ENCODE peak calls at places on chromosomes 3 and 15, in seven cellular contexts. One of them, this sample, is unnamed.

GRCh38 chr15:90851945-90852344 is 16.4 kb upstream of the FURIN start:
- DNase-seq in A549: no peak
- DNase-seq in AG09319: no peak
- DNase-seq in RPMI7951: no peak
- DNase-seq in T-cell: no peak
- DNase-seq in RKO: no peak
- DNase-seq in GM04504: no peak
- DNase-seq in this sample: no peak

GRCh38 chr3:10192953-10193691 is 28.4 kb downstream of the IRAK2 start:
- DNase-seq in A549: peak
- DNase-seq in AG09319: peak
- DNase-seq in RPMI7951: peak
- DNase-seq in T-cell: peak
- DNase-seq in RKO: peak
- DNase-seq in GM04504: peak
- DNase-seq in this sample: peak

GRCh38 chr3:30578479-30578878 is 27.9 kb upstream of the TGFBR2 start:
- DNase-seq in A549: no peak
- DNase-seq in AG09319: peak
- DNase-seq in RPMI7951: peak
- DNase-seq in T-cell: no peak
- DNase-seq in RKO: no peak
- DNase-seq in GM04504: peak
- DNase-seq in this sample: peak

GRCh38 chr3:166283856-166284255 is 446.6 kb upstream of the BCHE start:
- DNase-seq in A549: no peak
- DNase-seq in AG09319: no peak
- DNase-seq in RPMI7951: peak
- DNase-seq in T-cell: no peak
- DNase-seq in RKO: no peak
- DNase-seq in GM04504: peak
- DNase-seq in this sample: no peak

GRCh38 chr15:72168131-72168825 is 29.3 kb downstream of the GRAMD2A start:
- DNase-seq in A549: no peak
- DNase-seq in AG09319: no peak
- DNase-seq in RPMI7951: no peak
- DNase-seq in T-cell: no peak
- DNase-seq in RKO: no peak
- DNase-seq in GM04504: no peak
- DNase-seq in this sample: peak

GRCh38 chr3:195059006-195059350 is 212.0 kb downstream of the XXYLT1 start:
- DNase-seq in A549: no peak
- DNase-seq in AG09319: no peak
- DNase-seq in RPMI7951: no peak
- DNase-seq in T-cell: no peak
- DNase-seq in RKO: no peak
- DNase-seq in GM04504: no peak
- DNase-seq in this sample: no peak

GRCh38 chr3:119697394-119697793 is 5.4 kb upstream of the CFAP91 start:
- DNase-seq in A549: no peak
- DNase-seq in AG09319: no peak
- DNase-seq in RPMI7951: no peak
- DNase-seq in T-cell: no peak
- DNase-seq in RKO: no peak
- DNase-seq in GM04504: no peak
- DNase-seq in this sample: no peak

GRCh38 chr15:55789066-55789660 is 46.2 kb upstream of the PRTG start:
- DNase-seq in A549: no peak
- DNase-seq in AG09319: no peak
- DNase-seq in RPMI7951: no peak
- DNase-seq in T-cell: peak
- DNase-seq in RKO: no peak
- DNase-seq in GM04504: no peak
- DNase-seq in this sample: peak

GRCh38 chr3:189457201-189457607 is 174.0 kb upstream of the TP63 start:
- DNase-seq in A549: no peak
- DNase-seq in AG09319: no peak
- DNase-seq in RPMI7951: peak
- DNase-seq in T-cell: no peak
- DNase-seq in RKO: no peak
- DNase-seq in GM04504: no peak
- DNase-seq in this sample: peak

GRCh38 chr3:55873523-55874254 is 386.6 kb upstream of the WNT5A start:
- DNase-seq in A549: no peak
- DNase-seq in AG09319: no peak
- DNase-seq in RPMI7951: no peak
- DNase-seq in T-cell: no peak
- DNase-seq in RKO: no peak
- DNase-seq in GM04504: no peak
- DNase-seq in this sample: no peak

GRCh38 chr3:117706037-117706436 is 996.5 kb downstream of the TUSC7 start:
- DNase-seq in A549: no peak
- DNase-seq in AG09319: peak
- DNase-seq in RPMI7951: peak
- DNase-seq in T-cell: no peak
- DNase-seq in RKO: no peak
- DNase-seq in GM04504: peak
- DNase-seq in this sample: peak

GRCh38 chr3:32442766-32443165 is 51.1 kb downstream of the CMTM7 start:
- DNase-seq in A549: no peak
- DNase-seq in AG09319: no peak
- DNase-seq in RPMI7951: no peak
- DNase-seq in T-cell: no peak
- DNase-seq in RKO: peak
- DNase-seq in GM04504: no peak
- DNase-seq in this sample: peak

GRCh38 chr3:124920718-124921117 is 13.8 kb downstream of the MUC13 start:
- DNase-seq in A549: no peak
- DNase-seq in AG09319: no peak
- DNase-seq in RPMI7951: no peak
- DNase-seq in T-cell: no peak
- DNase-seq in RKO: no peak
- DNase-seq in GM04504: no peak
- DNase-seq in this sample: no peak

GRCh38 chr3:43418601-43419272 is 132.4 kb downstream of the SNRK start:
- DNase-seq in A549: no peak
- DNase-seq in AG09319: no peak
- DNase-seq in RPMI7951: no peak
- DNase-seq in T-cell: no peak
- DNase-seq in RKO: no peak
- DNase-seq in GM04504: no peak
- DNase-seq in this sample: no peak

GRCh38 chr3:188152660-188153497 is 1.1 kb upstream of the LPP start:
- DNase-seq in A549: peak
- DNase-seq in AG09319: peak
- DNase-seq in RPMI7951: peak
- DNase-seq in T-cell: no peak
- DNase-seq in RKO: peak
- DNase-seq in GM04504: no peak
- DNase-seq in this sample: peak

GRCh38 chr3:111666041-111666735 is 71.0 kb upstream of the ZBED2 start:
- DNase-seq in A549: no peak
- DNase-seq in AG09319: no peak
- DNase-seq in RPMI7951: peak
- DNase-seq in T-cell: no peak
- DNase-seq in RKO: no peak
- DNase-seq in GM04504: no peak
- DNase-seq in this sample: peak

GRCh38 chr3:50516048-50516871 is 12.8 kb upstream of the CACNA2D2 start:
- DNase-seq in A549: no peak
- DNase-seq in AG09319: no peak
- DNase-seq in RPMI7951: no peak
- DNase-seq in T-cell: no peak
- DNase-seq in RKO: no peak
- DNase-seq in GM04504: no peak
- DNase-seq in this sample: no peak

GRCh38 chr15:67178569-67179210 is 75.8 kb downstream of the AAGAB start:
- DNase-seq in A549: no peak
- DNase-seq in AG09319: peak
- DNase-seq in RPMI7951: peak
- DNase-seq in T-cell: no peak
- DNase-seq in RKO: peak
- DNase-seq in GM04504: peak
- DNase-seq in this sample: peak

GRCh38 chr3:113898892-113899291 is 48.9 kb upstream of the ZDHHC23 start:
- DNase-seq in A549: no peak
- DNase-seq in AG09319: peak
- DNase-seq in RPMI7951: peak
- DNase-seq in T-cell: no peak
- DNase-seq in RKO: no peak
- DNase-seq in GM04504: no peak
- DNase-seq in this sample: peak

GRCh38 chr3:9826815-9827574 is 16.8 kb downstream of the RPUSD3 start:
- DNase-seq in A549: peak
- DNase-seq in AG09319: no peak
- DNase-seq in RPMI7951: peak
- DNase-seq in T-cell: no peak
- DNase-seq in RKO: no peak
- DNase-seq in GM04504: no peak
- DNase-seq in this sample: peak

GRCh38 chr15:68820589-68821189 is at the start of gene ANP32A:
- DNase-seq in A549: peak
- DNase-seq in AG09319: peak
- DNase-seq in RPMI7951: peak
- DNase-seq in T-cell: peak
- DNase-seq in RKO: peak
- DNase-seq in GM04504: peak
- DNase-seq in this sample: peak

GRCh38 chr3:127585163-127585812 is 5.2 kb downstream of the TPRA1 start:
- DNase-seq in A549: no peak
- DNase-seq in AG09319: no peak
- DNase-seq in RPMI7951: no peak
- DNase-seq in T-cell: no peak
- DNase-seq in RKO: no peak
- DNase-seq in GM04504: no peak
- DNase-seq in this sample: peak

GRCh38 chr3:4983739-4984510 is 4.7 kb downstream of the BHLHE40 start:
- DNase-seq in A549: no peak
- DNase-seq in AG09319: peak
- DNase-seq in RPMI7951: peak
- DNase-seq in T-cell: peak
- DNase-seq in RKO: peak
- DNase-seq in GM04504: no peak
- DNase-seq in this sample: peak

GRCh38 chr3:46082021-46082420 is 54.7 kb upstream of the XCR1 start:
- DNase-seq in A549: no peak
- DNase-seq in AG09319: no peak
- DNase-seq in RPMI7951: no peak
- DNase-seq in T-cell: no peak
- DNase-seq in RKO: no peak
- DNase-seq in GM04504: no peak
- DNase-seq in this sample: no peak

GRCh38 chr15:68578960-68579935 is at the start of gene CORO2B:
- DNase-seq in A549: peak
- DNase-seq in AG09319: no peak
- DNase-seq in RPMI7951: peak
- DNase-seq in T-cell: no peak
- DNase-seq in RKO: peak
- DNase-seq in GM04504: no peak
- DNase-seq in this sample: peak

GRCh38 chr3:148360046-148360445 is 337.7 kb upstream of the AGTR1 start:
- DNase-seq in A549: no peak
- DNase-seq in AG09319: peak
- DNase-seq in RPMI7951: no peak
- DNase-seq in T-cell: no peak
- DNase-seq in RKO: no peak
- DNase-seq in GM04504: peak
- DNase-seq in this sample: peak

GRCh38 chr15:43423793-43424192 is 52.9 kb downstream of the TUBGCP4 start:
- DNase-seq in A549: no peak
- DNase-seq in AG09319: no peak
- DNase-seq in RPMI7951: no peak
- DNase-seq in T-cell: no peak
- DNase-seq in RKO: no peak
- DNase-seq in GM04504: no peak
- DNase-seq in this sample: no peak

GRCh38 chr15:54017911-54018310 is 39.7 kb downstream of the UNC13C start:
- DNase-seq in A549: no peak
- DNase-seq in AG09319: no peak
- DNase-seq in RPMI7951: no peak
- DNase-seq in T-cell: no peak
- DNase-seq in RKO: no peak
- DNase-seq in GM04504: no peak
- DNase-seq in this sample: no peak

GRCh38 chr15:81768773-81769172 is 277.0 kb downstream of the MEX3B start:
- DNase-seq in A549: no peak
- DNase-seq in AG09319: no peak
- DNase-seq in RPMI7951: no peak
- DNase-seq in T-cell: no peak
- DNase-seq in RKO: no peak
- DNase-seq in GM04504: no peak
- DNase-seq in this sample: no peak

GRCh38 chr15:51094606-51095569 is at the start of gene TNFAIP8L3:
- DNase-seq in A549: peak
- DNase-seq in AG09319: no peak
- DNase-seq in RPMI7951: no peak
- DNase-seq in T-cell: no peak
- DNase-seq in RKO: no peak
- DNase-seq in GM04504: no peak
- DNase-seq in this sample: peak

GRCh38 chr3:166195808-166196207 is 358.6 kb upstream of the BCHE start:
- DNase-seq in A549: no peak
- DNase-seq in AG09319: no peak
- DNase-seq in RPMI7951: no peak
- DNase-seq in T-cell: no peak
- DNase-seq in RKO: no peak
- DNase-seq in GM04504: no peak
- DNase-seq in this sample: no peak

GRCh38 chr3:61646851-61647525 is 85.6 kb downstream of the PTPRG start:
- DNase-seq in A549: no peak
- DNase-seq in AG09319: no peak
- DNase-seq in RPMI7951: no peak
- DNase-seq in T-cell: no peak
- DNase-seq in RKO: no peak
- DNase-seq in GM04504: no peak
- DNase-seq in this sample: no peak